ENCODE peak calls at places on chromosomes 3 and 15, in seven cellular contexts. L, W, H, K, Z, O and S are unnamed samples.

GRCh38 chr15:74172751-74173544 is 562 bp upstream of the ISLR start:
- DNase-seq in L (no peak), W (no peak), H (peak), K (peak), Z (no peak), O (no peak), S (no peak)

GRCh38 chr3:132660056-132660744 is at the start of gene UBA5:
- DNase-seq in L (peak), W (peak), H (peak), K (peak), Z (peak), O (peak), S (peak)

GRCh38 chr3:50616003-50616769 is 765 bp upstream of the MAPKAPK3 start:
- DNase-seq in L (peak), W (peak), H (peak), K (peak), Z (peak), O (peak), S (peak)

GRCh38 chr3:53807117-53807521 is 39.1 kb downstream of the CHDH start:
- DNase-seq in L (no peak), W (no peak), H (no peak), K (no peak), Z (no peak), O (no peak), S (no peak)

GRCh38 chr15:80825361-80826030 is 46.3 kb downstream of the CEMIP start:
- DNase-seq in L (no peak), W (no peak), H (peak), K (no peak), Z (peak), O (no peak), S (no peak)

GRCh38 chr3:183584914-183585280 is 29.4 kb upstream of the KLHL6 start:
- DNase-seq in L (no peak), W (no peak), H (no peak), K (no peak), Z (no peak), O (no peak), S (no peak)

GRCh38 chr3:124774305-124774673 is 44.0 kb downstream of the UMPS start:
- DNase-seq in L (peak), W (peak), H (peak), K (peak), Z (no peak), O (no peak), S (no peak)

GRCh38 chr15:85837011-85837433 is 42.3 kb upstream of the KLHL25 start:
- DNase-seq in L (peak), W (no peak), H (no peak), K (no peak), Z (no peak), O (no peak), S (no peak)

GRCh38 chr3:61650276-61650675 is 88.9 kb downstream of the PTPRG start:
- DNase-seq in L (no peak), W (no peak), H (peak), K (no peak), Z (no peak), O (no peak), S (no peak)

GRCh38 chr3:127732303-127732702 is 59.6 kb downstream of the ABTB1 start:
- DNase-seq in L (no peak), W (no peak), H (no peak), K (no peak), Z (no peak), O (no peak), S (no peak)

GRCh38 chr3:163785693-163786092 is 1292.6 kb downstream of the SI start:
- DNase-seq in L (no peak), W (peak), H (no peak), K (peak), Z (no peak), O (no peak), S (peak)

GRCh38 chr3:177478170-177478859 is 281.0 kb upstream of the TBL1XR1 start:
- DNase-seq in L (peak), W (peak), H (peak), K (no peak), Z (no peak), O (no peak), S (no peak)

GRCh38 chr15:41961014-41961518 is 11.3 kb downstream of the EHD4 start:
- DNase-seq in L (no peak), W (no peak), H (no peak), K (no peak), Z (no peak), O (no peak), S (no peak)

GRCh38 chr3:66617351-66617750 is 116.5 kb upstream of the LRIG1 start:
- DNase-seq in L (no peak), W (no peak), H (no peak), K (no peak), Z (no peak), O (no peak), S (no peak)

GRCh38 chr15:60370804-60371700 is 26.7 kb downstream of the ANXA2 start:
- DNase-seq in L (peak), W (peak), H (peak), K (no peak), Z (peak), O (no peak), S (no peak)

GRCh38 chr15:64686130-64686735 is 89.2 kb downstream of the RBPMS2 start:
- DNase-seq in L (peak), W (peak), H (peak), K (peak), Z (peak), O (peak), S (peak)